ENCODE peak calls at places on chromosomes 5 and 9, in eight cellular contexts. Z is kidney; O is neural crest cell; G is CD8-positive, alpha-beta T cell; X is GM12865; C is kidney epithelial cell; W is MM.1S; Y is hepatocyte. H is an unnamed sample.

GRCh38 chr9:98215266-98215665 is 22.8 kb upstream of the CORO2A start:
- DNase-seq in X (no peak), Y (no peak), O (no peak), W (no peak), G (no peak), C (no peak), Z (peak), H (no peak)

GRCh38 chr5:134979416-134979815 is 11.7 kb downstream of the CATSPER3 start:
- DNase-seq in C (no peak), G (no peak), Z (no peak), O (no peak), W (no peak), X (no peak), Y (no peak), H (no peak)

GRCh38 chr9:121822093-121823085 is 171.0 kb downstream of the DAB2IP start:
- DNase-seq in X (no peak), Z (no peak), Y (no peak), C (no peak), G (no peak), O (no peak), W (no peak), H (no peak)

GRCh38 chr9:109256381-109256780 is 64.5 kb downstream of the EPB41L4B start:
- DNase-seq in O (no peak), W (no peak), Z (no peak), X (no peak), Y (no peak), G (no peak), C (no peak), H (no peak)

GRCh38 chr5:14357441-14357840 is 214.3 kb downstream of the TRIO start:
- DNase-seq in W (no peak), Z (no peak), X (no peak), G (no peak), C (no peak), O (no peak), Y (no peak), H (no peak)

GRCh38 chr9:75588808-75589207 is 301.7 kb upstream of the PCSK5 start:
- DNase-seq in X (peak), W (no peak), O (no peak), C (no peak), Z (no peak), G (no peak), Y (no peak), H (no peak)

GRCh38 chr9:87465791-87466190 is 31.9 kb upstream of the DAPK1 start:
- DNase-seq in O (no peak), Y (no peak), C (no peak), G (no peak), X (peak), W (no peak), Z (no peak), H (no peak)

GRCh38 chr9:22682536-22683392 is 236.1 kb downstream of the DMRTA1 start:
- DNase-seq in X (no peak), W (peak), O (no peak), C (peak), Z (no peak), Y (no peak), G (no peak), H (peak)

GRCh38 chr9:89274838-89275237 is 36.2 kb upstream of the CKS2 start:
- DNase-seq in Y (no peak), C (peak), W (no peak), G (no peak), X (no peak), O (no peak), Z (no peak), H (peak)

GRCh38 chr9:87119328-87119881 is 172.1 kb upstream of the GAS1 start:
- DNase-seq in C (no peak), X (no peak), O (no peak), W (no peak), Z (no peak), G (no peak), Y (peak), H (no peak)

GRCh38 chr9:89579741-89580395 is 24.9 kb upstream of the GADD45G start:
- DNase-seq in W (no peak), C (no peak), X (peak), G (peak), Z (no peak), Y (no peak), O (no peak), H (no peak)

GRCh38 chr5:73183491-73183891 is 10.5 kb downstream of the TMEM174 start:
- DNase-seq in G (no peak), Y (peak), O (no peak), C (no peak), X (no peak), W (no peak), Z (no peak), H (no peak)

GRCh38 chr5:145574889-145575573 is 260.1 kb downstream of the PRELID2 start:
- DNase-seq in G (no peak), C (no peak), Z (no peak), O (no peak), W (no peak), X (no peak), Y (no peak), H (no peak)

GRCh38 chr5:7372399-7372798 is 23.5 kb upstream of the ADCY2 start:
- DNase-seq in X (peak), G (no peak), Y (peak), Z (peak), C (no peak), O (no peak), W (no peak), H (no peak)

GRCh38 chr9:76218868-76219462 is 175.3 kb downstream of the RFK start:
- DNase-seq in C (peak), Y (no peak), Z (no peak), X (no peak), W (no peak), O (no peak), G (no peak), H (no peak)

GRCh38 chr9:109117856-109118801 is 1.6 kb downstream of the TMEM245 start:
- DNase-seq in C (peak), Y (peak), G (peak), W (no peak), X (no peak), Z (peak), O (no peak), H (peak)

GRCh38 chr9:6680797-6681146 is 35.2 kb upstream of the GLDC start:
- DNase-seq in Y (peak), Z (peak), O (no peak), W (peak), C (no peak), X (peak), G (peak), H (no peak)

GRCh38 chr9:79578891-79579290 is 7.1 kb downstream of the TLE4 start:
- DNase-seq in Z (no peak), Y (no peak), O (no peak), W (no peak), G (no peak), X (no peak), C (no peak), H (no peak)

GRCh38 chr5:129367883-129368282 is 92.2 kb upstream of the ADAMTS19 start:
- DNase-seq in Z (no peak), C (no peak), X (no peak), O (no peak), W (peak), G (no peak), Y (no peak), H (no peak)

GRCh38 chr5:35815089-35815936 is 41.4 kb upstream of the IL7R start:
- DNase-seq in W (peak), G (no peak), X (peak), Y (peak), Z (no peak), O (peak), C (no peak), H (no peak)

GRCh38 chr5:67011422-67011821 is 185.2 kb downstream of the CD180 start:
- DNase-seq in Y (no peak), O (no peak), G (no peak), X (no peak), C (no peak), W (no peak), Z (no peak), H (no peak)

GRCh38 chr9:88033303-88033702 is 59.0 kb upstream of the CDK20 start:
- DNase-seq in Z (no peak), W (no peak), O (no peak), G (no peak), Y (no peak), X (no peak), C (no peak), H (no peak)

GRCh38 chr5:146586752-146587151 is 70.8 kb upstream of the GPR151 start:
- DNase-seq in Y (no peak), C (no peak), Z (no peak), O (no peak), W (no peak), G (no peak), X (no peak), H (no peak)

GRCh38 chr5:91219141-91219802 is 163.8 kb downstream of the ARRDC3 start:
- DNase-seq in C (no peak), Y (peak), O (no peak), W (no peak), G (no peak), Z (no peak), X (no peak), H (peak)

GRCh38 chr5:74135033-74135432 is 505.5 kb downstream of the ENC1 start:
- DNase-seq in W (no peak), Y (no peak), X (no peak), O (no peak), C (no peak), G (no peak), Z (no peak), H (no peak)

GRCh38 chr9:34928921-34929320 is 29.2 kb upstream of the PHF24 start:
- DNase-seq in C (no peak), X (no peak), O (no peak), Y (no peak), G (no peak), Z (no peak), W (no peak), H (no peak)

GRCh38 chr9:33263936-33264472 is 504 bp downstream of the BAG1 start:
- DNase-seq in X (peak), G (peak), Y (peak), C (no peak), Z (peak), O (peak), W (peak), H (no peak)

GRCh38 chr5:5799229-5799628 is 376.8 kb downstream of the ICE1 start:
- DNase-seq in G (no peak), X (no peak), Z (no peak), O (no peak), Y (no peak), W (no peak), C (no peak), H (no peak)

GRCh38 chr9:250039-250438 is 35.4 kb downstream of the DOCK8 start:
- DNase-seq in X (no peak), Y (no peak), W (no peak), G (no peak), C (no peak), O (no peak), Z (no peak), H (peak)

GRCh38 chr5:135230326-135230925 is 168.6 kb downstream of the MACROH2A1 start:
- DNase-seq in W (no peak), Y (peak), Z (peak), C (no peak), G (no peak), X (peak), O (no peak), H (no peak)

GRCh38 chr9:78577507-78577906 is 280.6 kb downstream of the PSAT1 start:
- DNase-seq in X (no peak), W (no peak), G (no peak), O (no peak), Y (no peak), C (no peak), Z (no peak), H (no peak)

GRCh38 chr5:57171818-57172465 is 1.9 kb upstream of the GPBP1 start:
- DNase-seq in O (no peak), C (no peak), X (peak), G (no peak), Y (peak), Z (no peak), W (peak), H (no peak)

GRCh38 chr9:127142291-127142690 is 19.9 kb upstream of the ANGPTL2 start:
- DNase-seq in W (no peak), Z (no peak), Y (no peak), C (no peak), X (no peak), G (no peak), O (no peak), H (no peak)

GRCh38 chr5:166267907-166268306 is 2023.5 kb upstream of the WWC1 start:
- DNase-seq in Y (no peak), O (no peak), G (no peak), X (no peak), C (no peak), Z (no peak), W (no peak), H (no peak)

GRCh38 chr9:96383165-96383939 is at the start of gene SLC35D2:
- DNase-seq in C (no peak), Y (peak), Z (peak), G (peak), X (peak), W (no peak), O (peak), H (no peak)

GRCh38 chr5:139908749-139909148 is 113.1 kb downstream of the PSD2 start:
- DNase-seq in Z (no peak), C (no peak), X (no peak), O (no peak), G (no peak), W (no peak), Y (peak), H (peak)

GRCh38 chr5:175365866-175366265 is 78.1 kb downstream of the DRD1 start:
- DNase-seq in W (no peak), Z (no peak), C (no peak), G (no peak), Y (no peak), X (no peak), O (no peak), H (no peak)

GRCh38 chr9:136242248-136242647 is 3.4 kb downstream of the QSOX2 start:
- DNase-seq in C (no peak), Y (no peak), X (no peak), W (no peak), O (no peak), G (no peak), Z (no peak), H (no peak)

GRCh38 chr9:136243631-136244030 is 2.0 kb downstream of the QSOX2 start:
- DNase-seq in W (peak), G (no peak), O (no peak), C (no peak), X (peak), Y (no peak), Z (no peak), H (no peak)

GRCh38 chr9:136241540-136241939 is 4.1 kb downstream of the QSOX2 start:
- DNase-seq in X (no peak), O (no peak), W (no peak), G (no peak), C (no peak), Z (no peak), Y (no peak), H (no peak)

GRCh38 chr9:136244116-136244775 is 1.4 kb downstream of the QSOX2 start:
- DNase-seq in C (no peak), Z (no peak), G (peak), Y (no peak), O (no peak), W (peak), X (peak), H (no peak)

DNA sequence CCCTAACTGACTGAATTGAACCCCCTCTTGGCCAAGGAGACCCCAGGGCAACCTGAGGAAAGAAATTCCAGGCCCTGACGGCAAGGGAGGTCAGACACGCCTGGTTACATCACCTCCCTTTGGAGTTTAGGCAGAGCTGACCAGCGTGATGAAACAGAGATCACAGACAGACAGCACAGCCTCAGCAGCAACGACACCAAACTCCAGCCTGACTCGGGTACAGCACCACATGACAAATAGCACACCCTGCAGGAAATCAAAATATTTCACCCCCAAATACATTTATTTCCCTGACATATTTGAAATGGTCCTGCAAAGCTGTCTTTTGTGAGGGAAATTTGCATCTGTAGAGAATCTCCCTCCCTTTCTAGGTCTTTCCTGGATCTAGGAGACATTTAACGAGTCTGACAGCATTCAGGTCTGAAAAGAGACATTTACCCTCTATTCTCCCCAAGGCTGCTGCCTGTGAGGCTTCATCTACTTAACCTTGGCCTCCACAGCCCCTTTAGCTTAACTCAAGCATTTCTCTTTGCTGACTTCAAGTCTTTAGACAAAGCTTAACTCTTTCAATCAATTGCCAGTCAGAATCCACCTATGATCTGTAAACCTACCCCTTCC is 2.6 kb downstream of the QSOX2 start:
- DNase-seq in Y (no peak), G (no peak), O (no peak), W (no peak), Z (no peak), X (peak), C (no peak), H (no peak)
- TF ChIP-seq CTCF in Y (no peak), G (no peak), O (peak), W (no peak), Z (no peak), X (peak), C (no peak), H (no peak)

GRCh38 chr5:115549154-115549553 is 4.6 kb upstream of the FEM1C start:
- DNase-seq in G (no peak), C (no peak), X (peak), W (no peak), Z (no peak), Y (peak), O (no peak), H (no peak)
- TF ChIP-seq CTCF in G (no peak), C (no peak), X (peak), W (peak), Z (no peak), Y (peak), O (peak), H (peak)

GRCh38 chr9:93678199-93679019 is 102.0 kb downstream of the PHF2 start:
- DNase-seq in W (no peak), O (no peak), Y (no peak), Z (peak), X (no peak), G (no peak), C (no peak), H (no peak)

GRCh38 chr9:93679536-93680444 is 103.4 kb downstream of the PHF2 start:
- DNase-seq in W (no peak), G (peak), C (no peak), Y (no peak), Z (peak), X (no peak), O (peak), H (no peak)

GRCh38 chr9:93681316-93682154 is 105.2 kb downstream of the PHF2 start:
- DNase-seq in W (no peak), Y (peak), Z (peak), C (no peak), O (peak), X (no peak), G (peak), H (no peak)

GRCh38 chr9:93682155-93682968 is 106.0 kb downstream of the PHF2 start:
- DNase-seq in O (peak), X (peak), G (peak), Z (peak), C (no peak), W (peak), Y (peak), H (no peak)

GRCh38 chr9:93680445-93681315 is 104.3 kb downstream of the PHF2 start:
- DNase-seq in X (no peak), Y (no peak), C (no peak), G (peak), O (peak), Z (peak), W (no peak), H (no peak)
- TF ChIP-seq CTCF in X (no peak), Y (no peak), C (peak), G (no peak), O (no peak), Z (no peak), W (peak), H (no peak)

DNA sequence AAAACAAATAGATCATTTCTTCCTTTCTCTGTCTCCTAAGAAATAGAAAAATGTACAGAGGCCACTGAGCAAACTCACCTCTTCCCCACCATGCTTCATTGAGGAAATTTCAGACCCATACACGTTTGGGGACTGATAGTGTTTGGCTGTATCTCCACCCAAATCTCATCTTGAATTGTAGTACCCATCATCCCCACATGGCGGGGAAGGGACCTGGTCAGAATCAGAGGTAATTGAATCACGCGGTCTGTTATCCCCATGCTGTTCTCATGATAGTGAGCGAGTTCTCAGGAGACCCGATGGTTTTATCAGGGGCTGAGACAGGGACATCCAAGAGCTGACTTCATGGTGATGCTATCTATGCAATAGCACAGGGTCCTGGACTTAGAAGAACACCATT is 1655.8 kb downstream of the MAT2B start:
- DNase-seq in W (no peak), Y (no peak), X (no peak), C (no peak), O (no peak), G (no peak), Z (no peak), H (no peak)
- TF ChIP-seq CTCF in W (peak), Y (no peak), X (peak), C (no peak), O (peak), G (no peak), Z (no peak), H (peak)

DNA sequence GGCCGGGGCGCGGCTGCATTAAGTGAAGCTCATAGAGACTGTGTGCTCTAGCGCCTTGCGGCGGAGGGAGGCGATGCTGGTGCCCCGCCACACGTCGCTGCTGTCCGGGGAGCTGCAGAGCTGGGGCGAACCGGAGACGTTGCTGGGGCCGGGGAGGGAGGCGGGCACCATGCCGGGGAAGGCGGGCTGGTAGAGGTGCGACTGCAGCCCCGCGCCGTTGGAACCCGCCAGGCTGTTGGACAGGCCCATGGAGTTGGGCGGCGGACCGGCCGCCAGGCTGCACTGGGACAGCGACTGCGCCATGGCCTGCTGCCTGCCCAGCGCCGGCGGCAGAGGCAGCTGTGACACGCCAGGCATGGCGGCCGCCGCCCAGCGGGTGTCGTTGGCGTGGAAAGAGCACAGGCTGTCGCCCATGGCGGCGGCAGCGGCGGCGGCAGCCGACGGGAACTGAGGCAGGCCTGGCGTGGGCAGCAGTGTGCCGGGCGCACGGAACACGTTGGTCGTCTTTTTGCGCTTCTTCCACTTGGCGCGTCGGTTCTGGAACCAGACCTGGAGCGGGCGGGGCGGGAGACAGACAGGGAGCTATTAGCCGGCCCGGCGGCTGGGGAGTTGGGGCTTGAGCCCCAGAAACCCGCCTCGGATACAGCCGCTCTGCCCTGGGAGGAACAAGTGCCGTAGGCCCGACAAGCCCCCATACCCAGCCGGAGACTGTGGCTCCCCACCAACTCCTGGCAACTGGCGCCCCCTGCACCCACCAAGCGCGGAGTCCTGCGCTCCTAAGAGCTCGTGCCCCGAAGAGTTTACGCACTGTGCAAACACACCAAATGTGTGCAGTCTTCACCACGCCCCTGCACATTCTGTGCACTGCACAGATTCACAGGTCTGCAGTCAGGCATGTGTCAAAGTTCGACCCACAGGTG is 8.0 kb downstream of the OTP start:
- DNase-seq in C (no peak), X (peak), W (peak), G (no peak), Y (peak), O (no peak), Z (peak), H (no peak)
- TF ChIP-seq CTCF in C (peak), X (peak), W (peak), G (no peak), Y (peak), O (peak), Z (no peak), H (no peak)

GRCh38 chr9:117114768-117115167 is 300.1 kb downstream of the ASTN2 start:
- DNase-seq in O (no peak), C (no peak), X (peak), Z (no peak), G (no peak), Y (no peak), W (no peak), H (no peak)
- TF ChIP-seq CTCF in O (no peak), C (no peak), X (no peak), Z (no peak), G (no peak), Y (no peak), W (no peak), H (peak)

H was measured in epithelial cell of proximal tubule.